ENCODE peak calls at places on chromosomes 16 and 17, in seven cellular contexts. M is neuronal stem cell; U is left lung; W is NCI-H187; T is activated T-cell treated with anti-CD3 and anti-CD28 coated beads, Interleukin-2, amount 50 U/mL, for 72 hours; C is astrocyte of the hippocampus; N is H9. Y is an unnamed sample.

GRCh38 chr16:471353-472198 is 46.1 kb downstream of the RAB11FIP3 start:
- DNase-seq in W (no peak), T (no peak), U (no peak), N (peak; percentile 87), M (peak; percentile 45), C (peak; percentile 90), Y (peak; percentile 67)

GRCh38 chr17:69424287-69425041 is 10.0 kb downstream of the MAP2K6 start:
- DNase-seq in M (no peak), N (no peak), U (no peak), W (no peak), T (no peak), C (no peak), Y (no peak)

GRCh38 chr17:72273301-72274056 is 152.7 kb downstream of the SOX9 start:
- DNase-seq in T (no peak), W (no peak), U (no peak), C (peak; percentile 18), N (no peak), M (no peak), Y (no peak)

GRCh38 chr16:85988723-85989313 is 89.9 kb downstream of the IRF8 start:
- DNase-seq in N (no peak), M (no peak), W (no peak), C (no peak), U (no peak), T (peak; percentile 52), Y (no peak)

GRCh38 chr17:78502611-78503148 is 74.5 kb downstream of the DNAH17 start:
- DNase-seq in T (no peak), C (no peak), M (no peak), U (no peak), N (no peak), W (no peak), Y (no peak)

GRCh38 chr16:81729451-81729850 is 49.6 kb upstream of the PLCG2 start:
- DNase-seq in T (no peak), W (no peak), N (peak; percentile 96), M (no peak), U (no peak), C (no peak), Y (no peak)

GRCh38 chr17:31425646-31426045 is 34.2 kb downstream of the RAB11FIP4 start:
- DNase-seq in N (no peak), U (no peak), M (no peak), W (no peak), T (no peak), C (no peak), Y (no peak)

GRCh38 chr17:35135322-35135721 is 6.8 kb downstream of the NLE1 start:
- DNase-seq in U (no peak), C (no peak), N (no peak), W (no peak), M (no peak), T (no peak), Y (no peak)

GRCh38 chr17:82859431-82860403 is 19.9 kb upstream of the ZNF750 start:
- DNase-seq in T (peak; percentile 79), C (peak; percentile 89), U (peak; percentile 75), N (no peak), W (peak; percentile 61), M (no peak), Y (no peak)

GRCh38 chr17:8222380-8222629 is 11.9 kb upstream of the AURKB start:
- DNase-seq in W (no peak), C (no peak), N (no peak), M (no peak), U (no peak), T (peak; percentile 82), Y (no peak)

GRCh38 chr17:35245196-35245486 is 2.3 kb downstream of the SLFN5 start:
- DNase-seq in M (no peak), W (no peak), T (peak; percentile 48), N (no peak), U (no peak), C (peak; percentile 70), Y (peak; percentile 71)

GRCh38 chr17:80658821-80659220 is 114.2 kb downstream of the RPTOR start:
- DNase-seq in U (no peak), M (no peak), T (no peak), C (no peak), N (no peak), W (no peak), Y (no peak)

GRCh38 chr17:44527102-44527501 is 23.9 kb upstream of the GPATCH8 start:
- DNase-seq in U (no peak), T (no peak), W (no peak), N (no peak), C (no peak), M (no peak), Y (no peak)

GRCh38 chr17:61314368-61315078 is 85.1 kb upstream of the TBX2 start:
- DNase-seq in N (no peak), C (peak; percentile 93), U (peak; percentile 69), T (no peak), M (no peak), W (no peak), Y (peak; percentile 57)

GRCh38 chr17:57406131-57406980 is 150.0 kb downstream of the MSI2 start:
- DNase-seq in W (no peak), C (peak; percentile 98), M (peak; percentile 98), U (no peak), T (no peak), N (no peak), Y (no peak)